ENCODE peak calls at places on chromosomes 7 and 10, in five cellular contexts. One of them, this sample, is unnamed. For H3K4me1, the result is how much of the 10 kb centered on the place peaks cover.

GRCh38 chr7:2116086-2116810 is 116.5 kb downstream of the MAD1L1 start:
- DNase-seq in fibroblast of lung: peak
- DNase-seq in stomach: no peak
- DNase-seq in upper lobe of right lung: no peak
- DNase-seq in tibial artery: no peak
- DNase-seq in this sample: peak

GRCh38 chr7:15326044-15326644 is 235.7 kb downstream of the AGMO start:
- DNase-seq in stomach: no peak
- DNase-seq in fibroblast of lung: peak
- DNase-seq in upper lobe of right lung: no peak
- DNase-seq in tibial artery: no peak
- DNase-seq in this sample: no peak

GRCh38 chr7:24135003-24135817 is 148.8 kb upstream of the NPY start:
- DNase-seq in tibial artery: no peak
- DNase-seq in upper lobe of right lung: no peak
- DNase-seq in stomach: no peak
- DNase-seq in fibroblast of lung: no peak
- DNase-seq in this sample: no peak

GRCh38 chr7:76396039-76396732 is 13.3 kb downstream of the SSC4D start:
- DNase-seq in upper lobe of right lung: no peak
- DNase-seq in stomach: no peak
- DNase-seq in fibroblast of lung: peak
- DNase-seq in tibial artery: no peak
- DNase-seq in this sample: no peak

GRCh38 chr10:71548494-71548846 is 151.8 kb downstream of the CDH23 start:
- DNase-seq in upper lobe of right lung: no peak
- DNase-seq in tibial artery: no peak
- DNase-seq in stomach: no peak
- DNase-seq in fibroblast of lung: no peak
- DNase-seq in this sample: no peak

GRCh38 chr7:33534830-33535229 is 370.5 kb upstream of the BMPER start:
- DNase-seq in stomach: no peak
- DNase-seq in fibroblast of lung: no peak
- DNase-seq in tibial artery: no peak
- DNase-seq in upper lobe of right lung: no peak
- DNase-seq in this sample: no peak

GRCh38 chr7:101747058-101747617 is 70.3 kb upstream of the CUX1 start:
- DNase-seq in stomach: no peak
- DNase-seq in tibial artery: no peak
- DNase-seq in fibroblast of lung: no peak
- DNase-seq in upper lobe of right lung: no peak
- DNase-seq in this sample: no peak

GRCh38 chr7:106866298-106867281 is 1.5 kb downstream of the PIK3CG start:
- DNase-seq in fibroblast of lung: no peak
- DNase-seq in stomach: no peak
- DNase-seq in tibial artery: no peak
- DNase-seq in upper lobe of right lung: no peak
- DNase-seq in this sample: no peak

GRCh38 chr10:72935358-72935757 is 19.2 kb downstream of the PLA2G12B start:
- DNase-seq in fibroblast of lung: peak
- DNase-seq in stomach: no peak
- DNase-seq in upper lobe of right lung: no peak
- DNase-seq in tibial artery: no peak
- DNase-seq in this sample: peak

GRCh38 chr10:70803768-70804423 is 11.9 kb upstream of the SGPL1 start:
- DNase-seq in tibial artery: no peak
- DNase-seq in fibroblast of lung: no peak
- DNase-seq in stomach: peak
- DNase-seq in upper lobe of right lung: no peak
- DNase-seq in this sample: peak

GRCh38 chr10:71727429-71728217 is 8.0 kb upstream of the C10orf105 start:
- DNase-seq in tibial artery: peak
- DNase-seq in upper lobe of right lung: no peak
- DNase-seq in stomach: peak
- DNase-seq in fibroblast of lung: peak
- DNase-seq in this sample: no peak

GRCh38 chr7:76069238-76069638 is 21.3 kb downstream of the MDH2 start:
- DNase-seq in stomach: peak
- DNase-seq in upper lobe of right lung: peak
- DNase-seq in fibroblast of lung: peak
- DNase-seq in tibial artery: peak
- DNase-seq in this sample: peak

GRCh38 chr10:4946349-4946717 is 16.9 kb upstream of the AKR1C1 start:
- DNase-seq in fibroblast of lung: peak
- DNase-seq in stomach: no peak
- DNase-seq in upper lobe of right lung: no peak
- DNase-seq in tibial artery: no peak
- DNase-seq in this sample: no peak

GRCh38 chr10:77641788-77642397 is 4.3 kb upstream of the KCNMA1 start:
- DNase-seq in fibroblast of lung: peak
- DNase-seq in upper lobe of right lung: no peak
- DNase-seq in stomach: peak
- DNase-seq in tibial artery: peak
- DNase-seq in this sample: peak

GRCh38 chr7:146639291-146639690 is 522.7 kb downstream of the CNTNAP2 start:
- DNase-seq in stomach: no peak
- DNase-seq in upper lobe of right lung: no peak
- DNase-seq in fibroblast of lung: no peak
- DNase-seq in tibial artery: no peak
- DNase-seq in this sample: no peak

GRCh38 chr10:24444337-24444736 is 235.4 kb downstream of the KIAA1217 start:
- DNase-seq in upper lobe of right lung: no peak
- DNase-seq in fibroblast of lung: peak
- DNase-seq in stomach: no peak
- DNase-seq in tibial artery: no peak
- DNase-seq in this sample: peak

DNA sequence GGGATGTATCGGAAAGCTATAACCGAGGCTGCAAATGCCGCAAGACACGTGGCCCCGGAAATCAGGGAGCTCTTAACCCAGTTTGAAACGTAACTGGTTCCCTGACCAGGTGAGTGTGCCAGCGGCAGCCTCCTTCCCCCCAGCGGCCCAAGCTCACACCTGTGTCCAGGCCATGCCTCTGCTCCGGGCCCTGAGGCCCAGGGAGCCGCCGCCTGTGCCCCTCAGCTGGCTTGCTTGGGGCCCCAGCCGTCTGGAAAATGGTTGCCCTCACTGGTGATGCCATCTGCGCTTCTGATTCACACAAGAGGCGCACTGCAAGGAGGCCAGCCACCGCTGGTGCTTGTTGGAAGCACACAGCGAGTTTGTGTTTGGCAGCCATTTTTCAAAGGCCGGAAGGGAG is 9.2 kb downstream of the PWWP2B start:
- DNase-seq in tibial artery: no peak
- DNase-seq in stomach: no peak
- DNase-seq in fibroblast of lung: no peak
- DNase-seq in upper lobe of right lung: no peak
- DNase-seq in this sample: no peak
- H3K27ac ChIP-seq in tibial artery: no peak
- H3K27ac ChIP-seq in stomach: peak
- H3K27ac ChIP-seq in fibroblast of lung: no peak
- H3K27ac ChIP-seq in upper lobe of right lung: peak
- H3K27ac ChIP-seq in this sample: no peak

DNA sequence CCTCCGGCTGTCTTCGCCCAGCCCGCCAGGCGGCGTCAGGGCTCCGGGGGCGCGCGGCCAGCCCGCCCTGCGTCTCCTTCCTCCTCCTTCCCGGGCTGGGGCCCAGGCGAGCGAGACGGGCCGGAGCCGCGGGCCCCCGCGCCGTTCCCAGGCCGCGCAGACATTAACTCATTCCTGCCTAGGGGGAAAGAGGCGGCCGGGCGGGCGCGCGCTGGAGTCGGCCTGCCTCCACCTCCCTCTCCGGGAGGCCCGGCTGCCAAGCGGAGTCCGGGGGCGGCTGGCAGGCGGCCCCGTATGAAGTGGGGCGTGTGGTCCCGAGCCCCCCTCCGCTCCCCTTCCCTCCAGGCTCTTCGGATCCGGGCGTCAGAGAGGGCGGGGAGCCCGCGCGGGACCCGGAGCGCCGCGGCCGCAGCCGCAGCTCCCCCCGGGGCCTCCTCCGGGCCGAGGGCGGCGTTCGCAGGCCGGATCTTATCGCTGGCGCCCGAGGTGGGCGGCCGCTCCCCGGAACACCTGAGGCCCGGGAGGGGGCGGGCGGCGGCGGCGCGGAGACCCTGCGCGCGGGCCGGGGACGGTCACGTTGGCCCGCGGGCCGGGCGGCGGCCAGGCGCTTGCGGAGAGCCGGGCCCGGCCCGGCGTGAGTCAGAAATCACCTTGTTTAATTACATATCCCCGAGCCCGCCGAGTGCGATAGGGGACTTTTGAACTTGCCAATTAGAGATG is 43.1 kb downstream of the LDB3 start:
- DNase-seq in tibial artery: peak
- DNase-seq in upper lobe of right lung: peak
- DNase-seq in fibroblast of lung: peak
- DNase-seq in stomach: peak
- DNase-seq in this sample: peak
- TF ChIP-seq CTCF in tibial artery: peak
- TF ChIP-seq CTCF in upper lobe of right lung: peak
- TF ChIP-seq CTCF in fibroblast of lung: no peak
- TF ChIP-seq CTCF in stomach: peak
- TF ChIP-seq CTCF in this sample: peak

DNA sequence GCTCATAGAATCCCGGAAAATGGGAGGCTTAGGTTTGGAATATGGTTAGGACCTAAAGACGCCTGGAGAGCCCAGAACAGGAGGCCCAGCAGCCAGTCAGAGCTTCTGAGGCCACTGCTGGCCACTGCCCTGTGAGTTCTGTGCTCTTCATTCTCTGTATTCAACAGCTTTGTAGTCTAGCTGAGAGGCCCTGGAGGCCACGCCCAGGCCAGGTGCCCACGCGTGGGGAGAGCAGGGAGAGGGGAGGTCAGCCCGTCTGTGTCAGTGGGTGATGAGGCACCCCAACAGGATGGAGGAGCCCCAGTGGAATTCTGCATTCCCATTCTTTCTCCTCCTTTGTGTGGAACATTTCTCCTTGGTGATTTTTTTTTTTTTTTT is 29.1 kb downstream of the IL15RA start:
- DNase-seq in tibial artery: no peak
- DNase-seq in fibroblast of lung: no peak
- DNase-seq in stomach: no peak
- DNase-seq in upper lobe of right lung: no peak
- DNase-seq in this sample: no peak
- H3K4me1 ChIP-seq in tibial artery: half or more
- H3K4me1 ChIP-seq in fibroblast of lung: under half
- H3K4me1 ChIP-seq in stomach: half or more
- H3K4me1 ChIP-seq in upper lobe of right lung: half or more
- H3K4me1 ChIP-seq in this sample: under half

GRCh38 chr10:510415-510881 is 179.0 kb downstream of the DIP2C start:
- DNase-seq in fibroblast of lung: peak
- DNase-seq in upper lobe of right lung: peak
- DNase-seq in stomach: no peak
- DNase-seq in tibial artery: no peak
- DNase-seq in this sample: no peak
- H3K27ac ChIP-seq in fibroblast of lung: peak
- H3K27ac ChIP-seq in upper lobe of right lung: no peak
- H3K27ac ChIP-seq in stomach: peak
- H3K27ac ChIP-seq in tibial artery: peak
- H3K27ac ChIP-seq in this sample: no peak

This sample was measured in foreskin keratinocyte.